ENCODE peak calls at places on chromosome 21, in seven cellular contexts. T is Peyer's patch, I is astrocyte of the cerebellum, F is retinal pigment epithelial cell, Y is transverse colon, G is nephron progenitor cell, O is mesothelial cell of epicardium. U is an unnamed sample.

GRCh38 chr21:23452384-23453083 is 2154.7 kb downstream of the MRPL39 start:
- DNase-seq in T (no peak), I (no peak), F (no peak), Y (no peak), G (peak; percentile 59), O (no peak), U (no peak)

GRCh38 chr21:28375708-28376385 is 616.8 kb downstream of the LTN1 start:
- DNase-seq in T (no peak), I (peak; percentile 5), F (no peak), Y (no peak), G (no peak), O (no peak), U (no peak)

GRCh38 chr21:25307489-25307888 is 299.8 kb downstream of the MRPL39 start:
- DNase-seq in T (no peak), I (peak; percentile 39), F (no peak), Y (no peak), G (no peak), O (no peak), U (no peak)

GRCh38 chr21:42456457-42456856 is 39.6 kb downstream of the RSPH1 start:
- DNase-seq in T (no peak), I (no peak), F (no peak), Y (peak; percentile 51), G (no peak), O (no peak), U (no peak)

GRCh38 chr21:27586986-27587385 is 620.1 kb upstream of the ADAMTS5 start:
- DNase-seq in T (no peak), I (no peak), F (no peak), Y (no peak), G (no peak), O (no peak), U (no peak)

GRCh38 chr21:42332557-42332956 is 17.3 kb upstream of the TFF3 start:
- DNase-seq in T (no peak), I (no peak), F (no peak), Y (peak; percentile 51), G (no peak), O (no peak), U (no peak)

GRCh38 chr21:41769106-41769505 is 2.3 kb upstream of the RIPK4 start:
- DNase-seq in T (no peak), I (no peak), F (no peak), Y (no peak), G (no peak), O (no peak), U (no peak)

GRCh38 chr21:43268086-43268803 is 99.4 kb downstream of the CRYAA start:
- DNase-seq in T (no peak), I (no peak), F (no peak), Y (no peak), G (no peak), O (no peak), U (no peak)

GRCh38 chr21:26513212-26513611 is 59.9 kb downstream of the CYYR1 start:
- DNase-seq in T (no peak), I (peak; percentile 90), F (no peak), Y (no peak), G (no peak), O (no peak), U (no peak)

GRCh38 chr21:25464275-25464674 is 143.0 kb downstream of the MRPL39 start:
- DNase-seq in T (no peak), I (no peak), F (peak; percentile 63), Y (no peak), G (no peak), O (no peak), U (no peak)

GRCh38 chr21:41280115-41280919 is 36.3 kb upstream of the FAM3B start:
- DNase-seq in T (no peak), I (no peak), F (no peak), Y (no peak), G (no peak), O (no peak), U (no peak)

GRCh38 chr21:28675265-28676041 is 317.2 kb downstream of the LTN1 start:
- DNase-seq in T (no peak), I (no peak), F (no peak), Y (no peak), G (no peak), O (no peak), U (no peak)

GRCh38 chr21:41973861-41974751 is 20.3 kb upstream of the C2CD2 start:
- DNase-seq in T (no peak), I (no peak), F (no peak), Y (no peak), G (no peak), O (no peak), U (no peak)

GRCh38 chr21:33047231-33047630 is 21.5 kb downstream of the OLIG2 start:
- DNase-seq in T (no peak), I (peak; percentile 48), F (no peak), Y (no peak), G (no peak), O (no peak), U (peak; percentile 15)

GRCh38 chr21:41778974-41779600 is 12.2 kb upstream of the RIPK4 start:
- DNase-seq in T (no peak), I (no peak), F (no peak), Y (peak; percentile 37), G (no peak), O (no peak), U (peak; percentile 20)

GRCh38 chr21:41928621-41929220 is 25.1 kb downstream of the C2CD2 start:
- DNase-seq in T (peak; percentile 45), I (no peak), F (no peak), Y (no peak), G (no peak), O (no peak), U (peak; percentile 58)

GRCh38 chr21:15522148-15522547 is 207.6 kb upstream of the USP25 start:
- DNase-seq in T (no peak), I (no peak), F (no peak), Y (no peak), G (no peak), O (no peak), U (no peak)

GRCh38 chr21:27772816-27773215 is 805.9 kb upstream of the ADAMTS5 start:
- DNase-seq in T (no peak), I (peak; percentile 59), F (peak; percentile 71), Y (no peak), G (no peak), O (no peak), U (no peak)

GRCh38 chr21:32538147-32538792 is 47.1 kb downstream of the TCP10L start:
- DNase-seq in T (no peak), I (no peak), F (no peak), Y (no peak), G (no peak), O (no peak), U (no peak)

GRCh38 chr21:36783612-36784383 is 84.9 kb downstream of the SIM2 start:
- DNase-seq in T (no peak), I (peak; percentile 73), F (no peak), Y (no peak), G (no peak), O (no peak), U (no peak)

GRCh38 chr21:26519142-26519541 is 53.9 kb downstream of the CYYR1 start:
- DNase-seq in T (no peak), I (no peak), F (no peak), Y (no peak), G (no peak), O (no peak), U (no peak)

GRCh38 chr21:33451634-33452071 is 28.1 kb downstream of the TMEM50B start:
- DNase-seq in T (no peak), I (no peak), F (no peak), Y (no peak), G (no peak), O (no peak), U (no peak)

GRCh38 chr21:18940791-18941190 is 537.2 kb upstream of the TMPRSS15 start:
- DNase-seq in T (no peak), I (no peak), F (no peak), Y (no peak), G (no peak), O (no peak), U (no peak)

GRCh38 chr21:33682992-33683627 is 40.8 kb downstream of the ITSN1 start:
- DNase-seq in T (no peak), I (peak; percentile 91), F (peak; percentile 78), Y (no peak), G (no peak), O (no peak), U (no peak)

GRCh38 chr21:42060166-42060565 is 11.0 kb upstream of the UMODL1 start:
- DNase-seq in T (no peak), I (no peak), F (no peak), Y (no peak), G (no peak), O (no peak), U (no peak)

GRCh38 chr21:43369124-43369523 is 57.8 kb downstream of the SIK1 start:
- DNase-seq in T (peak; percentile 53), I (no peak), F (no peak), Y (no peak), G (no peak), O (no peak), U (peak; percentile 86)

DNA sequence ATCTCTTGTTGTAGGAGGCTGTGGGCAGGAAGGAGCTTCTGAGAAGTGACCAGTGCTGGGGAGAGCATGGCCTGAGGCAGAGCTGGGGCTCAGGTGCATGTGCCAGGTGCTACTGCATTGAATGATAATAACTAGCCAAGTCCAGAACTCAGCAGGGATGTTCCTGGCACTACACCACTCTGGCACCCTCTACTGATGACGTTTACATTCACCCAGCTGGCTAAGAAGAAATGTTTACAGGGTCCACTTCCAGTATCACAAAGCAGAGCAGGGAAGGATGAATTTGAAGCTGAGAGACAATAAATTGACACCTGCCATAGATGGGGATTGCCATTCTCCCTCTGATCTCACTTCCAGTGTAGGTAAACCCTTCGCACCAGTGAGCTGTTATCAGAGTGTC is 411.8 kb downstream of the SETD4 start:
- DNase-seq in T (no peak), I (no peak), F (no peak), Y (no peak), G (no peak), O (no peak), U (no peak)
- TF ChIP-seq CTCF in T (no peak), I (no peak), F (no peak), Y (no peak), G (no peak), O (no peak), U (no peak)

GRCh38 chr21:38333290-38334272 is 76.8 kb downstream of the KCNJ15 start:
- DNase-seq in T (no peak), I (no peak), F (no peak), Y (no peak), G (no peak), O (no peak), U (no peak)
- TF ChIP-seq CTCF in T (no peak), I (peak; percentile 38), F (peak; percentile 43), Y (no peak), G (no peak), O (no peak), U (peak; percentile 7)

GRCh38 chr21:22438428-22439086 is 1440.3 kb downstream of the NCAM2 start:
- DNase-seq in T (no peak), I (no peak), F (no peak), Y (no peak), G (no peak), O (no peak), U (no peak)
- TF ChIP-seq CTCF in T (no peak), I (no peak), F (no peak), Y (no peak), G (no peak), O (no peak), U (no peak)

GRCh38 chr21:45768741-45769049 is 125.2 kb downstream of the PCBP3 start:
- DNase-seq in T (no peak), I (no peak), F (no peak), Y (no peak), G (no peak), O (no peak), U (no peak)
- TF ChIP-seq CTCF in T (no peak), I (peak; percentile 10), F (peak; percentile 11), Y (no peak), G (no peak), O (no peak), U (no peak)

GRCh38 chr21:39120876-39121599 is 62.2 kb downstream of the PSMG1 start:
- DNase-seq in T (no peak), I (no peak), F (no peak), Y (no peak), G (peak; percentile 26), O (no peak), U (no peak)
- TF ChIP-seq CTCF in T (no peak), I (no peak), F (peak; percentile 16), Y (no peak), G (peak; percentile 19), O (no peak), U (no peak)